ENCODE peak calls at places on chromosome 9, in five cellular contexts. O is right cardiac atrium, L is uterus, B is cardiac muscle cell, K is HCT116. Q is an unnamed sample.
A peak's percentile ranks its signal among the peaks of the same experiment; 100 is the strongest.

GRCh38 chr9:125258160-125258559 is 3.5 kb upstream of the GAPVD1 start:
- DNase-seq in K (no peak), L (no peak), O (no peak), B (no peak), Q (no peak)

GRCh38 chr9:124270504-124271335 is 13.0 kb downstream of the NEK6 start:
- DNase-seq in L (no peak), K (no peak), B (no peak), O (peak; percentile 87), Q (no peak)

GRCh38 chr9:35660966-35661413 is 2.9 kb downstream of the CCDC107 start:
- DNase-seq in B (peak; percentile 78), O (no peak), K (peak; percentile 33), L (peak; percentile 36), Q (no peak)

GRCh38 chr9:93552923-93553322 is 23.5 kb upstream of the PHF2 start:
- DNase-seq in K (no peak), L (no peak), B (no peak), O (no peak), Q (no peak)

GRCh38 chr9:37495571-37495970 is 9.8 kb downstream of the POLR1E start:
- DNase-seq in K (no peak), L (no peak), O (no peak), B (no peak), Q (no peak)

GRCh38 chr9:4324513-4324912 is 24.6 kb upstream of the GLIS3 start:
- DNase-seq in B (no peak), O (no peak), L (peak; percentile 26), K (no peak), Q (no peak)

GRCh38 chr9:12656803-12657202 is 36.4 kb upstream of the TYRP1 start:
- DNase-seq in K (no peak), L (no peak), O (no peak), B (no peak), Q (no peak)

GRCh38 chr9:98944130-98945074 is 695 bp downstream of the COL15A1 start:
- DNase-seq in O (peak; percentile 74), L (peak; percentile 38), K (no peak), B (peak; percentile 36), Q (no peak)

GRCh38 chr9:117325789-117326185 is 89.1 kb downstream of the ASTN2 start:
- DNase-seq in O (no peak), K (no peak), B (no peak), L (no peak), Q (no peak)

GRCh38 chr9:89686134-89686533 is 81.3 kb downstream of the GADD45G start:
- DNase-seq in K (no peak), L (no peak), O (no peak), B (no peak), Q (no peak)

GRCh38 chr9:105886136-105886535 is 191.8 kb downstream of the TMEM38B start:
- DNase-seq in B (no peak), O (no peak), L (no peak), K (no peak), Q (no peak)

GRCh38 chr9:94480205-94480604 is 74.7 kb upstream of the PCAT7 start:
- DNase-seq in O (no peak), K (no peak), L (no peak), B (no peak), Q (no peak)

GRCh38 chr9:91207889-91208651 is 153.6 kb downstream of the AUH start:
- DNase-seq in K (no peak), O (no peak), B (peak; percentile 23), L (no peak), Q (no peak)

GRCh38 chr9:3858961-3859360 is 333.2 kb upstream of the RFX3 start:
- DNase-seq in B (no peak), K (no peak), L (no peak), O (no peak), Q (no peak)

GRCh38 chr9:134785325-134786108 is 95.1 kb upstream of the FCN2 start:
- DNase-seq in B (no peak), K (no peak), L (peak; percentile 27), O (peak; percentile 85), Q (no peak)
- H3K4me1 ChIP-seq in B (peaks cover 23% of the 10 kb centered on the region), K (no peaks in the 10 kb centered on the region), L (no peaks in the 10 kb centered on the region), O (no peaks in the 10 kb centered on the region), Q (no peaks in the 10 kb centered on the region)

GRCh38 chr9:95575796-95576195 is 59.0 kb upstream of the PTCH1 start:
- DNase-seq in K (no peak), L (no peak), B (no peak), O (no peak), Q (no peak)
- H3K9me3 ChIP-seq in K (no peaks in the 10 kb centered on the region), L (no peaks in the 10 kb centered on the region), B (no peaks in the 10 kb centered on the region), O (no peaks in the 10 kb centered on the region), Q (no peaks in the 10 kb centered on the region)

GRCh38 chr9:85743290-85744128 is 1.8 kb upstream of the AGTPBP1 start:
- DNase-seq in K (peak; percentile 75), O (peak; percentile 58), B (no peak), L (no peak), Q (peak; percentile 41)
- H3K4me3 ChIP-seq in K (peak overlapping the region; percentile 81), O (no peak overlapping the region), B (no peak overlapping the region), L (no peak overlapping the region), Q (no peak overlapping the region)

DNA sequence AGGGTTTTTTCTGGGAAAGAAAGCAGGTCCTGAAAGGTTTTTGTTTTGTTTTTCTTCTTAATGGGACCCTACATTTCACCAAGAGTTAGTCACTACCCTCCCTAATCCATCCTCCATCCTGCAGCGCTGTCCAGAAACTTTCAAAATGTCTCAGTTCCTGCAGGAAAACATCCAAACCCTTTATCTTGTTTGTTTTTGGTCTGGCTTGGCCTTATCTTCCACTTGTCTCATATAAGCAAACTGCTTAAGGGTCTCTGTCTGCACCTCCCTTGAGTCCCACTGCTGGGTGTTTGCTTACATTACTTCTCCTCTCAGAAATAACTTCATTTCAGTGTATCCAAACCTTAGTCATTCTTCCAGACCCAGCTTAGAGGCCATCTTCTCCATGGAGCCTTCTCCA is 11.0 kb upstream of the TRAF1 start:
- DNase-seq in O (no peak), L (no peak), K (no peak), B (no peak), Q (no peak)
- H3K4me1 ChIP-seq in O (peaks cover 13% of the 10 kb centered on the region), L (peaks cover 16% of the 10 kb centered on the region), K (peaks cover 18% of the 10 kb centered on the region), B (peaks cover 22% of the 10 kb centered on the region), Q (peaks cover 13% of the 10 kb centered on the region)

GRCh38 chr9:61666849-61667371 is 477.1 kb downstream of the SPATA31A7 start:
- DNase-seq in L (peak; percentile 7), O (peak; percentile 54), B (no peak), K (no peak), Q (no peak)
- H3K9me3 ChIP-seq in L (no peaks in the 10 kb centered on the region), O (no peaks in the 10 kb centered on the region), B (no peaks in the 10 kb centered on the region), K (no peaks in the 10 kb centered on the region), Q (no peaks in the 10 kb centered on the region)

Q was measured in HAP-1.